ENCODE peak calls at places on chromosome 9, in seven cellular contexts. I is H1, C is IMR-90, N is neuronal stem cell, R is H9, L is mesendoderm, B is mesenchymal stem cell. D is an unnamed sample.

GRCh38 chr9:125260564-125260963 is 1.1 kb upstream of the GAPVD1 start:
- DNase-seq in I (no peak), C (peak), N (no peak), R (no peak), L (no peak), B (no peak), D (no peak)

GRCh38 chr9:70392189-70392588 is 22.3 kb downstream of the KLF9 start:
- DNase-seq in I (no peak), C (no peak), N (no peak), R (no peak), L (no peak), B (no peak), D (no peak)

GRCh38 chr9:81669011-81669739 is 20.2 kb downstream of the TLE1 start:
- DNase-seq in I (no peak), C (peak), N (no peak), R (no peak), L (no peak), B (peak), D (no peak)

GRCh38 chr9:128107971-128108783 is 19.4 kb downstream of the PTGES2 start:
- DNase-seq in I (no peak), C (no peak), N (no peak), R (no peak), L (no peak), B (no peak), D (no peak)

GRCh38 chr9:127919253-127919815 is 2.5 kb upstream of the ST6GALNAC4 start:
- DNase-seq in I (no peak), C (peak), N (no peak), R (no peak), L (peak), B (peak), D (peak)

GRCh38 chr9:104276709-104277245 is 182.7 kb downstream of the SMC2 start:
- DNase-seq in I (no peak), C (no peak), N (no peak), R (no peak), L (no peak), B (no peak), D (no peak)

GRCh38 chr9:134626576-134627416 is 14.8 kb upstream of the COL5A1 start:
- DNase-seq in I (no peak), C (peak), N (no peak), R (peak), L (peak), B (peak), D (no peak)

GRCh38 chr9:83106272-83106671 is 43.3 kb upstream of the RASEF start:
- DNase-seq in I (no peak), C (no peak), N (no peak), R (no peak), L (peak), B (peak), D (peak)

GRCh38 chr9:115952667-115953316 is 200.8 kb upstream of the PAPPA start:
- DNase-seq in I (no peak), C (peak), N (no peak), R (no peak), L (no peak), B (peak), D (no peak)

GRCh38 chr9:34646211-34647083 is at the start of gene GALT:
- DNase-seq in I (no peak), C (peak), N (peak), R (peak), L (peak), B (peak), D (peak)

GRCh38 chr9:76634356-76635054 is 129.7 kb upstream of the PCA3 start:
- DNase-seq in I (no peak), C (peak), N (no peak), R (no peak), L (no peak), B (peak), D (peak)

GRCh38 chr9:96256800-96257199 is 45.2 kb downstream of the HSD17B3 start:
- DNase-seq in I (no peak), C (peak), N (no peak), R (peak), L (peak), B (peak), D (peak)

GRCh38 chr9:109027176-109027575 is 13.9 kb upstream of the CTNNAL1 start:
- DNase-seq in I (no peak), C (peak), N (no peak), R (no peak), L (no peak), B (no peak), D (no peak)

GRCh38 chr9:75855509-75855908 is 35.0 kb upstream of the PCSK5 start:
- DNase-seq in I (no peak), C (peak), N (no peak), R (no peak), L (peak), B (peak), D (peak)

GRCh38 chr9:99824378-99825157 is 2.9 kb downstream of the NR4A3 start:
- DNase-seq in I (no peak), C (no peak), N (peak), R (peak), L (peak), B (peak), D (no peak)

GRCh38 chr9:89902450-89902849 is 297.6 kb downstream of the GADD45G start:
- DNase-seq in I (no peak), C (peak), N (no peak), R (peak), L (no peak), B (peak), D (no peak)

GRCh38 chr9:92634712-92635605 is 35.0 kb downstream of the IPPK start:
- DNase-seq in I (peak), C (peak), N (peak), R (peak), L (peak), B (peak), D (peak)

GRCh38 chr9:93304574-93305496 is 120.9 kb downstream of the WNK2 start:
- DNase-seq in I (peak), C (peak), N (peak), R (peak), L (peak), B (peak), D (peak)

GRCh38 chr9:114657705-114658104 is at the start of gene TEX53:
- DNase-seq in I (no peak), C (no peak), N (no peak), R (no peak), L (no peak), B (no peak), D (no peak)

GRCh38 chr9:78866228-78867132 is 569.6 kb downstream of the PSAT1 start:
- DNase-seq in I (no peak), C (peak), N (no peak), R (no peak), L (peak), B (peak), D (peak)

GRCh38 chr9:129182625-129183494 is 4.8 kb upstream of the IER5L start:
- DNase-seq in I (no peak), C (no peak), N (no peak), R (peak), L (peak), B (peak), D (peak)

GRCh38 chr9:68489636-68490035 is 51.0 kb downstream of the TMEM252 start:
- DNase-seq in I (no peak), C (peak), N (no peak), R (no peak), L (no peak), B (peak), D (no peak)

GRCh38 chr9:137055385-137056364 is 1.8 kb upstream of the ENTPD2 start:
- DNase-seq in I (no peak), C (peak), N (no peak), R (no peak), L (no peak), B (no peak), D (no peak)

GRCh38 chr9:134947265-134947955 is 29.7 kb upstream of the FCN1 start:
- DNase-seq in I (no peak), C (no peak), N (no peak), R (no peak), L (no peak), B (no peak), D (no peak)

GRCh38 chr9:136362450-136362784 is 1.1 kb downstream of the DNLZ start:
- DNase-seq in I (no peak), C (no peak), N (no peak), R (no peak), L (no peak), B (no peak), D (no peak)

GRCh38 chr9:127269440-127269839 is 4.9 kb downstream of the GARNL3 start:
- DNase-seq in I (no peak), C (no peak), N (no peak), R (no peak), L (no peak), B (no peak), D (no peak)

GRCh38 chr9:135225619-135226228 is 138.3 kb downstream of the OLFM1 start:
- DNase-seq in I (no peak), C (no peak), N (no peak), R (no peak), L (no peak), B (no peak), D (no peak)

GRCh38 chr9:83133316-83133715 is 70.4 kb upstream of the RASEF start:
- DNase-seq in I (no peak), C (no peak), N (no peak), R (no peak), L (no peak), B (no peak), D (no peak)

GRCh38 chr9:123003467-123003866 is 30.0 kb upstream of the GPR21 start:
- DNase-seq in I (no peak), C (peak), N (no peak), R (no peak), L (no peak), B (peak), D (no peak)

GRCh38 chr9:122998448-122998847 is 35.0 kb upstream of the GPR21 start:
- DNase-seq in I (no peak), C (no peak), N (no peak), R (no peak), L (no peak), B (no peak), D (no peak)

GRCh38 chr9:123005964-123006363 is 27.5 kb upstream of the GPR21 start:
- DNase-seq in I (no peak), C (peak), N (no peak), R (no peak), L (no peak), B (peak), D (no peak)

GRCh38 chr9:123000371-123001068 is 32.9 kb upstream of the GPR21 start:
- DNase-seq in I (no peak), C (no peak), N (no peak), R (no peak), L (peak), B (no peak), D (no peak)

DNA sequence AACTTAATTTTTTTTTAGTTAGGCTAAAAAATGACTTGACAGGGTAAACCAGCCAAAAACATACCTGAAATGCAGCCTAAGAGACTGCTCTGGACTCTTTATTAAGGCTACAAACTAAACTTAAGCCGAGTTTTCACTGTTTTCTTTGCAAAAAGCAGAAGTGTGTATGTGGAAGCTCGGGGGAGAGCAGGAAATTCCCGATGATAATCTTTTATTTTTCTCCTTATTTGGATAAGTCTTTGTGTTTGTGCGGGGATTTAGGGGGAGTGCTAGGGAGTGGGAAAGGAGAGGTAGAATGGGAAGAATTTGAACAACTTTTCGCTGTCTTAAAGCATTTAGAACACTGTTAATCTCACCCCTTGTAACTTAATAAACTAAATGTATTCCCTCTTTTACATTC is 30.7 kb upstream of the GPR21 start:
- DNase-seq in I (no peak), C (peak), N (no peak), R (no peak), L (peak), B (peak), D (no peak)
- H3K9ac ChIP-seq in I (no peak), C (peak), N (no peak), R (no peak), L (no peak), B (peak), D (no peak)

DNA sequence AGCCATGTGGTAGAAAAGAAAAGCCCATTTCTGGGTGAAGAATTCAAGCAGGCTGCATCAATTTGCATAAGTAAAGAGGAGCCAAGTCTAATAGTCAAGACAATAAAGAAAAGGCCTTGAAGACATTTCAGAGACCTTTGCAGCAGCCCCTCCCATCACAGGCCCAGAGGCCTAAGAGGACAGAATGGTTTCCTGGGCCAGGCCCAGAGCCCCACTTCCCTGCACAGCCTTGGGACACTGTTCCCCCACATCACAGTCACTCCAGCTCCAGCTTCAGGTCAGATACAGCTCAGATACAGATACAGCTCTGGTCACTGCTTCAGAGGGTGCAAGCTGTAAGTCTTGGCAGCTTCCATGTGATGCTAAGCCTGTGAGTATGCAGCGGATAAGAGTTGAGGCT is 29.1 kb downstream of the PLGRKT start:
- DNase-seq in I (no peak), C (no peak), N (no peak), R (no peak), L (peak), B (no peak), D (no peak)
- H3K18ac ChIP-seq in I (no peak), C (no peak), N (no peak), R (no peak), L (no peak), B (no peak), D (no peak)

GRCh38 chr9:18253950-18254349 is 220.0 kb upstream of the ADAMTSL1 start:
- DNase-seq in I (no peak), C (no peak), N (no peak), R (no peak), L (no peak), B (no peak), D (no peak)

GRCh38 chr9:18255747-18256146 is 218.2 kb upstream of the ADAMTSL1 start:
- DNase-seq in I (no peak), C (no peak), N (no peak), R (no peak), L (no peak), B (no peak), D (no peak)

GRCh38 chr9:18256574-18256973 is 217.4 kb upstream of the ADAMTSL1 start:
- DNase-seq in I (no peak), C (peak), N (no peak), R (no peak), L (peak), B (peak), D (no peak)

GRCh38 chr9:18250051-18250450 is 223.9 kb upstream of the ADAMTSL1 start:
- DNase-seq in I (no peak), C (no peak), N (no peak), R (no peak), L (no peak), B (no peak), D (peak)

GRCh38 chr9:18255158-18255629 is 218.8 kb upstream of the ADAMTSL1 start:
- DNase-seq in I (peak), C (peak), N (peak), R (peak), L (peak), B (peak), D (peak)
- H2AK5ac ChIP-seq in I (no peak), C (no peak), N (no peak), R (no peak), L (no peak), B (no peak), D (no peak)

GRCh38 chr9:130825051-130825651 is 9.9 kb upstream of the ABL1 start:
- DNase-seq in I (no peak), C (peak), N (peak), R (peak), L (peak), B (peak), D (no peak)

GRCh38 chr9:130825809-130826208 is 9.2 kb upstream of the ABL1 start:
- DNase-seq in I (no peak), C (no peak), N (no peak), R (no peak), L (no peak), B (no peak), D (no peak)

GRCh38 chr9:130824079-130824478 is 11.0 kb upstream of the ABL1 start:
- DNase-seq in I (no peak), C (no peak), N (no peak), R (no peak), L (peak), B (peak), D (no peak)

GRCh38 chr9:130823435-130823834 is 11.6 kb upstream of the ABL1 start:
- DNase-seq in I (no peak), C (peak), N (no peak), R (no peak), L (peak), B (peak), D (no peak)

GRCh38 chr9:130824616-130825015 is 10.4 kb upstream of the ABL1 start:
- DNase-seq in I (no peak), C (no peak), N (no peak), R (no peak), L (no peak), B (no peak), D (no peak)
- H3K9ac ChIP-seq in I (no peak), C (peak), N (no peak), R (peak), L (peak), B (peak), D (no peak)

D was measured in trophoblast cell.